ENCODE peak calls at places on chromosomes 6 and 20, in four cellular contexts. N is H1, X is HepG2, K is K562. M is an unnamed sample.
A peak's percentile ranks its signal among the peaks of the same experiment; 100 is the strongest.

GRCh38 chr6:29516108-29516507 is 28.4 kb upstream of the MAS1L start:
- DNase-seq in N (no peak), X (no peak), K (no peak), M (no peak)

GRCh38 chr6:158642805-158643489 is 1.6 kb downstream of the DYNLT1 start:
- DNase-seq in N (no peak), X (no peak), K (no peak), M (no peak)

GRCh38 chr6:106254636-106255035 is 70.9 kb downstream of the ATG5 start:
- DNase-seq in N (no peak), X (no peak), K (no peak), M (no peak)

GRCh38 chr6:30829016-30829415 is 55.3 kb upstream of the DDR1 start:
- DNase-seq in N (no peak), X (no peak), K (no peak), M (no peak)

GRCh38 chr6:162173448-162173847 is 554.1 kb downstream of the PRKN start:
- DNase-seq in N (no peak), X (no peak), K (no peak), M (no peak)

GRCh38 chr20:31573555-31574295 is 31.4 kb upstream of the ID1 start:
- DNase-seq in N (no peak), X (peak; percentile 82), K (no peak), M (no peak)

GRCh38 chr6:156780117-156780641 is 3.0 kb downstream of the ARID1B start:
- DNase-seq in N (no peak), X (peak; percentile 91), K (peak; percentile 81), M (peak; percentile 78)

GRCh38 chr6:147005499-147005898 is 198.7 kb upstream of the STXBP5 start:
- DNase-seq in N (no peak), X (no peak), K (peak; percentile 24), M (no peak)

GRCh38 chr20:38658879-38659612 is 57.4 kb downstream of the ARHGAP40 start:
- DNase-seq in N (no peak), X (peak; percentile 60), K (peak; percentile 74), M (peak; percentile 79)

GRCh38 chr6:72418495-72418894 is 203.4 kb upstream of the KCNQ5 start:
- DNase-seq in N (no peak), X (no peak), K (no peak), M (no peak)

GRCh38 chr6:102215425-102215824 is 821.9 kb downstream of the GRIK2 start:
- DNase-seq in N (no peak), X (no peak), K (no peak), M (no peak)

GRCh38 chr20:62536731-62537401 is 61.1 kb upstream of the GATA5 start:
- DNase-seq in N (no peak), X (no peak), K (no peak), M (no peak)

GRCh38 chr6:6825986-6826901 is 237.7 kb downstream of the LY86 start:
- DNase-seq in N (no peak), X (no peak), K (no peak), M (no peak)

GRCh38 chr6:128899651-128900050 is 16.7 kb downstream of the LAMA2 start:
- DNase-seq in N (no peak), X (no peak), K (no peak), M (no peak)

GRCh38 chr6:31689249-31690110 is 8.6 kb upstream of the LY6G5C start:
- DNase-seq in N (no peak), X (no peak), K (no peak), M (no peak)

GRCh38 chr6:159762681-159763293 is 942 bp downstream of the ACAT2 start:
- DNase-seq in N (no peak), X (peak; percentile 74), K (peak; percentile 25), M (no peak)

GRCh38 chr6:90219168-90219985 is 77.3 kb downstream of the BACH2 start:
- DNase-seq in N (no peak), X (no peak), K (no peak), M (no peak)

GRCh38 chr6:87993331-87993730 is 54.3 kb upstream of the SPACA1 start:
- DNase-seq in N (no peak), X (no peak), K (no peak), M (no peak)

GRCh38 chr6:83429269-83429668 is 1.6 kb downstream of the ME1 start:
- DNase-seq in N (no peak), X (no peak), K (no peak), M (no peak)

GRCh38 chr6:96153775-96154174 is 138.0 kb downstream of the FUT9 start:
- DNase-seq in N (no peak), X (no peak), K (no peak), M (no peak)

GRCh38 chr6:149271348-149272340 is 45.9 kb upstream of the TAB2 start:
- DNase-seq in N (no peak), X (no peak), K (no peak), M (no peak)

GRCh38 chr6:166589786-166590574 is 3.5 kb upstream of the RAMACL start:
- DNase-seq in N (no peak), X (no peak), K (no peak), M (no peak)

GRCh38 chr20:63740501-63741353 is 1.2 kb downstream of the SLC2A4RG start:
- DNase-seq in N (no peak), X (peak; percentile 95), K (peak; percentile 87), M (peak; percentile 90)

GRCh38 chr6:36376742-36377141 is 10.7 kb downstream of the ETV7 start:
- DNase-seq in N (no peak), X (no peak), K (no peak), M (no peak)

GRCh38 chr6:106513813-106514212 is 115.5 kb downstream of the RTN4IP1 start:
- DNase-seq in N (no peak), X (no peak), K (no peak), M (no peak)

GRCh38 chr6:79384845-79385244 is 150.4 kb upstream of the HMGN3 start:
- DNase-seq in N (no peak), X (no peak), K (no peak), M (no peak)

GRCh38 chr6:33313709-33314514 is at the start of gene TAPBP:
- DNase-seq in N (no peak), X (peak; percentile 55), K (peak; percentile 61), M (peak; percentile 44)

GRCh38 chr6:409370-409972 is 17.9 kb downstream of the IRF4 start:
- DNase-seq in N (no peak), X (no peak), K (no peak), M (no peak)

GRCh38 chr6:408599-409102 is 17.1 kb downstream of the IRF4 start:
- DNase-seq in N (no peak), X (peak; percentile 65), K (peak; percentile 74), M (peak; percentile 55)

GRCh38 chr6:410555-411395 is 19.2 kb downstream of the IRF4 start:
- DNase-seq in N (no peak), X (no peak), K (no peak), M (no peak)

GRCh38 chr6:404685-405423 is 13.3 kb downstream of the IRF4 start:
- DNase-seq in N (no peak), X (no peak), K (no peak), M (no peak)

DNA sequence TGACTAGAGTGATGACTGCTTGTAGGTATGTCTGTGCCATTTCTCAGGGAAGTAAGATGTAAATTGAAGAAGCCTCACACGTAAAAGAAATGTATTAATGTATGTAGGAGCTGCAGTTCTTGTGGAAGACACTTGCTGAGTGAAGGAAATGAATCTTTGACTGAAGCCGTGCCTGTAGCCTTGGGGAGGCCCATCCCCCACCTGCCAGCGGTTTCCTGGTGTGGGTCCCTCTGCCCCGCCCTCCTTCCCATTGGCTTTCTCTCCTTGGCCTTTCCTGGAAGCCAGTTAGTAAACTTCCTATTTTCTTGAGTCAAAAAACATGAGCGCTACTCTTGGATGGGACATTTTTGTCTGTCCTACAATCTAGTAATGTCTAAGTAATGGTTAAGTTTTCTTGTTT is 16.6 kb downstream of the IRF4 start:
- DNase-seq in N (no peak), X (no peak), K (no peak), M (no peak)
- H3K4me1 ChIP-seq in N (no peaks in the 10 kb centered on the region), X (peaks cover 9% of the 10 kb centered on the region), K (no peaks in the 10 kb centered on the region), M (no peaks in the 10 kb centered on the region)

DNA sequence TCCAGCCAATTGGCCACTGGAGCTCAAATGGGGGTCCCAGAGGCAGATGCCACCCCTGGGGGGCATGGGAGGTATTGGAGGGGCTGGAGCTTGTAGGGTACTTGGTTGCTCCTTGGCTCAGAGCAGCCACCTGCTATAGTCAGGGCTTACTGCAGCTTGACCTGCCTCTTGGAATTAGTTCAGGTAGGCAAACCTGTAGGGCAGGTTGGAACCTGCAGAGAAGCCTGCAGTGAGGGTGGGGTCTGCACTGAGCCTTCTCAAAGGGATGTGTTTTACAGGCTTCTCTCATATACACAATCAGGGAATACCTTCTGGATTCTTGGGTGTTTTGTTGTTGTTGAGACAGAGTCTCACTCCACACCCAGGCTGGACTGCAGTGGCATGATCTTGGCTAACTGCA is 94.2 kb upstream of the MYL9 start:
- DNase-seq in N (no peak), X (no peak), K (no peak), M (no peak)
- TF ChIP-seq PHF8 in N (no peak), X (no peak), K (no peak), M (no peak)

DNA sequence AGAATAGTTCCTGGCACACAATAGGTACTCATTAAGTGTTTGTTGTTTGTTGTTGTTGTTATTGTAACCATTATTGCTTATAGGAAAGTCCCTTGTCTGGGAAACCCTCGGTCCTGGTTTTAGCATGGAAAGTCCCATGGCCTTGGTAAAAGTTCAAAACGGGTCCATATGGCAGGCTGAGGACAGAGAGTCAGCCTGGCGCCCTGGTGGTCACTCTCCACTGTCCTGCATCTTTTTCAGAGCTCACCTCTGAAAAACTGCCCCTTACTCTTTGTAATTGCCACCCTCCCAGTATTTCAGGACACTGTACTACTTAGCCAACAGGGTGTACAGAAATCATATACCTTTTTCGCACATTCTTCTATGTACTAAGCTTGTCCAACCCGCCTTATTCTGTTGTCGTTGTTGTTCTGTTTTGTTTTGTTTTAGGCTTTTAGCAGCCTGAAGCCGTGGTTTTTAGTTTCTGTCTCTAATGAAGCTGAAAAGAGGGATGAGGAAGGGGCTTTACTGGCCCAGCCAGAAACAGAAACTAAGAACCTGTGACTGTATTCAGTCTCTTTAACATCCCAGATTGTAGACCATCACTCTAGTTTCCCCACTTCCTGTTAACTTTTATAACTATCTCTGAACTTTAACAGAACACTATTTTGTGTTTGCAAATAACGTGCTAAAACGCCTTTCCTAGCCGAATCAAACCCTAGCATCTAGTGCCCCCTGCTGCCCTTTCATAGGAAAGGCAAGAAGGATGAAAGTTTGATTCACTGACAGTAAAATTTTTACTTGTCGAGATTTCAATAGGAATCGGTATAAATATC is 7.6 kb upstream of the TMEM14A start:
- DNase-seq in N (no peak), X (peak; percentile 77), K (peak; percentile 68), M (peak; percentile 69)
- TF ChIP-seq HDAC2 in N (no peak), X (no peak), K (no peak), M (no peak)

GRCh38 chr20:3900187-3900604 is 11.0 kb downstream of the PANK2 start:
- DNase-seq in N (no peak), X (no peak), K (no peak), M (no peak)
- H3K4me1 ChIP-seq in N (peaks cover 3% of the 10 kb centered on the region), X (peaks cover 95% of the 10 kb centered on the region), K (peaks cover 21% of the 10 kb centered on the region), M (peaks cover 78% of the 10 kb centered on the region)

DNA sequence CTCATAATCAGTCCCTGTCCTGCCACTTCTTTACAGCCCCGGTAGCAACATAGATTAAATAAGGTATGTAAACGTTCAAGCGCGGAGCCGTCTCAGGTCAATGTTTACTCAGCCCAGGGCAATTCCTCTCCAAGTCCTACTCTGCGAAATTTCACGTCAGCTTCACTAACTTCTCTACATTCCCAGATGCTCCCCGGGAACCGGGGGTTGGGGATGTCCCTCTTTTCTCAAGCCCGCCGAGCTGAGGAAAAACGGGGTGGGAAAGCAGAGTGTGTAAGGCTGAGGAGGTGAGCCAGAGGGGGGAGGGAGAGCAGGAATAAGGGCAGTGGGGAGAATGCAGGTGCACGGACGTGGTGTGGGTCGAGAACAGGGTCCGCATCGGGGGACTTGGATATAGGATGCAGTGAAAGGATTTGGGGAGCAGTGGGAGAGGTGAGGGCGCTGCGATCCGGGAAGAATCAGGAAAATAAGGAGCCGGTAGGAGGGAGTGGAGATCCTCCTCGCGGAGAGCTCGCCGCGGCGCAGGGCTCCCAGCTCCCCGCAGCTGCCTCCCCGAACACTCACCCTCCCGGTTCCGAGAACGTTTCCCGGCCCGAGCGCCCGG is 469 bp upstream of the TP53INP2 start:
- DNase-seq in N (no peak), X (peak; percentile 81), K (no peak), M (no peak)
- TF ChIP-seq PHF8 in N (no peak), X (no peak), K (no peak), M (no peak)

GRCh38 chr20:57560554-57561355 is at the start of gene PCK1:
- DNase-seq in N (no peak), X (peak; percentile 89), K (peak; percentile 84), M (peak; percentile 40)
- TF ChIP-seq HDAC2 in N (no peak), X (peak; percentile 96), K (peak; percentile 78), M (no peak)